ENCODE peak calls at places on chromosomes 11 and 22, in eight cellular contexts. One of them, this sample, is unnamed.

GRCh38 chr11:126968915-126969314 is 31.7 kb downstream of the KIRREL3 start:
- DNase-seq in K562: peak
- DNase-seq in HCT116: no peak
- DNase-seq in GM12878: no peak
- DNase-seq in H1: peak
- DNase-seq in endothelial cell of umbilical vein: no peak
- DNase-seq in HepG2: no peak
- DNase-seq in SK-N-SH: no peak
- DNase-seq in this sample: no peak

GRCh38 chr22:25582946-25583345 is 18.5 kb downstream of the GRK3 start:
- DNase-seq in endothelial cell of umbilical vein: peak
- DNase-seq in HCT116: no peak
- DNase-seq in H1: no peak
- DNase-seq in HepG2: peak
- DNase-seq in GM12878: no peak
- DNase-seq in SK-N-SH: no peak
- DNase-seq in K562: no peak
- DNase-seq in this sample: no peak

GRCh38 chr11:115665958-115666357 is 161.7 kb upstream of the CADM1 start:
- DNase-seq in K562: no peak
- DNase-seq in GM12878: no peak
- DNase-seq in endothelial cell of umbilical vein: no peak
- DNase-seq in H1: no peak
- DNase-seq in HepG2: no peak
- DNase-seq in SK-N-SH: no peak
- DNase-seq in HCT116: no peak
- DNase-seq in this sample: no peak

GRCh38 chr22:19779685-19780268 is 19.2 kb downstream of the TBX1 start:
- DNase-seq in H1: no peak
- DNase-seq in endothelial cell of umbilical vein: no peak
- DNase-seq in HCT116: no peak
- DNase-seq in SK-N-SH: no peak
- DNase-seq in HepG2: no peak
- DNase-seq in GM12878: no peak
- DNase-seq in K562: no peak
- DNase-seq in this sample: no peak

GRCh38 chr11:93655581-93656255 is 5.8 kb upstream of the CEP295 start:
- DNase-seq in HepG2: no peak
- DNase-seq in endothelial cell of umbilical vein: no peak
- DNase-seq in SK-N-SH: no peak
- DNase-seq in GM12878: no peak
- DNase-seq in HCT116: no peak
- DNase-seq in K562: no peak
- DNase-seq in H1: no peak
- DNase-seq in this sample: no peak

GRCh38 chr11:120236169-120237107 is 3.5 kb upstream of the POU2F3 start:
- DNase-seq in SK-N-SH: no peak
- DNase-seq in HCT116: peak
- DNase-seq in H1: no peak
- DNase-seq in K562: peak
- DNase-seq in GM12878: no peak
- DNase-seq in HepG2: no peak
- DNase-seq in endothelial cell of umbilical vein: no peak
- DNase-seq in this sample: peak

GRCh38 chr22:40982482-40983385 is 31.6 kb downstream of the RBX1 start:
- DNase-seq in GM12878: no peak
- DNase-seq in HCT116: no peak
- DNase-seq in H1: no peak
- DNase-seq in K562: no peak
- DNase-seq in SK-N-SH: no peak
- DNase-seq in HepG2: no peak
- DNase-seq in endothelial cell of umbilical vein: no peak
- DNase-seq in this sample: no peak

GRCh38 chr11:68928481-68928880 is 24.8 kb downstream of the IGHMBP2 start:
- DNase-seq in GM12878: no peak
- DNase-seq in HepG2: no peak
- DNase-seq in SK-N-SH: no peak
- DNase-seq in H1: no peak
- DNase-seq in HCT116: no peak
- DNase-seq in endothelial cell of umbilical vein: no peak
- DNase-seq in K562: no peak
- DNase-seq in this sample: no peak

GRCh38 chr11:57787205-57787604 is 25.6 kb downstream of the CTNND1 start:
- DNase-seq in GM12878: no peak
- DNase-seq in endothelial cell of umbilical vein: no peak
- DNase-seq in HepG2: no peak
- DNase-seq in H1: no peak
- DNase-seq in SK-N-SH: no peak
- DNase-seq in K562: no peak
- DNase-seq in HCT116: no peak
- DNase-seq in this sample: no peak

GRCh38 chr11:57787920-57788716 is 26.5 kb downstream of the CTNND1 start:
- DNase-seq in endothelial cell of umbilical vein: no peak
- DNase-seq in K562: no peak
- DNase-seq in HepG2: peak
- DNase-seq in SK-N-SH: no peak
- DNase-seq in GM12878: peak
- DNase-seq in H1: no peak
- DNase-seq in HCT116: no peak
- DNase-seq in this sample: no peak

GRCh38 chr11:57785072-57785471 is 23.5 kb downstream of the CTNND1 start:
- DNase-seq in endothelial cell of umbilical vein: no peak
- DNase-seq in H1: no peak
- DNase-seq in SK-N-SH: no peak
- DNase-seq in GM12878: no peak
- DNase-seq in HepG2: no peak
- DNase-seq in K562: no peak
- DNase-seq in HCT116: no peak
- DNase-seq in this sample: no peak

GRCh38 chr11:57781529-57781943 is 19.9 kb downstream of the CTNND1 start:
- DNase-seq in GM12878: no peak
- DNase-seq in HepG2: no peak
- DNase-seq in HCT116: peak
- DNase-seq in K562: peak
- DNase-seq in SK-N-SH: no peak
- DNase-seq in H1: peak
- DNase-seq in endothelial cell of umbilical vein: no peak
- DNase-seq in this sample: no peak

GRCh38 chr11:57786436-57786835 is 24.8 kb downstream of the CTNND1 start:
- DNase-seq in H1: no peak
- DNase-seq in HCT116: no peak
- DNase-seq in GM12878: no peak
- DNase-seq in K562: no peak
- DNase-seq in endothelial cell of umbilical vein: no peak
- DNase-seq in SK-N-SH: no peak
- DNase-seq in HepG2: no peak
- DNase-seq in this sample: no peak
- TF ChIP-seq POLR2AphosphoS5 in H1: no peak
- TF ChIP-seq POLR2AphosphoS5 in HCT116: no peak
- TF ChIP-seq POLR2AphosphoS5 in GM12878: no peak
- TF ChIP-seq POLR2AphosphoS5 in K562: no peak
- TF ChIP-seq POLR2AphosphoS5 in endothelial cell of umbilical vein: no peak
- TF ChIP-seq POLR2AphosphoS5 in SK-N-SH: no peak
- TF ChIP-seq POLR2AphosphoS5 in HepG2: no peak
- TF ChIP-seq POLR2AphosphoS5 in this sample: no peak

GRCh38 chr11:46675949-46676348 is 24.5 kb downstream of the ARHGAP1 start:
- DNase-seq in HepG2: no peak
- DNase-seq in K562: no peak
- DNase-seq in HCT116: no peak
- DNase-seq in SK-N-SH: no peak
- DNase-seq in GM12878: no peak
- DNase-seq in H1: no peak
- DNase-seq in endothelial cell of umbilical vein: no peak
- DNase-seq in this sample: no peak
- H3K9ac ChIP-seq in HepG2: peak
- H3K9ac ChIP-seq in K562: no peak
- H3K9ac ChIP-seq in HCT116: no peak
- H3K9ac ChIP-seq in SK-N-SH: no peak
- H3K9ac ChIP-seq in GM12878: no peak
- H3K9ac ChIP-seq in H1: no peak
- H3K9ac ChIP-seq in endothelial cell of umbilical vein: no peak
- H3K9ac ChIP-seq in this sample: no peak

GRCh38 chr11:124877631-124878496 is 12.6 kb downstream of the ROBO3 start:
- DNase-seq in HepG2: no peak
- DNase-seq in SK-N-SH: no peak
- DNase-seq in HCT116: no peak
- DNase-seq in endothelial cell of umbilical vein: peak
- DNase-seq in GM12878: no peak
- DNase-seq in H1: no peak
- DNase-seq in K562: no peak
- DNase-seq in this sample: no peak

GRCh38 chr11:124878497-124879228 is 13.4 kb downstream of the ROBO3 start:
- DNase-seq in K562: no peak
- DNase-seq in GM12878: no peak
- DNase-seq in HCT116: no peak
- DNase-seq in SK-N-SH: peak
- DNase-seq in H1: no peak
- DNase-seq in endothelial cell of umbilical vein: no peak
- DNase-seq in HepG2: no peak
- DNase-seq in this sample: no peak

GRCh38 chr11:124879999-124880611 is 14.9 kb downstream of the ROBO3 start:
- DNase-seq in HCT116: no peak
- DNase-seq in endothelial cell of umbilical vein: peak
- DNase-seq in HepG2: no peak
- DNase-seq in GM12878: no peak
- DNase-seq in SK-N-SH: no peak
- DNase-seq in K562: no peak
- DNase-seq in H1: no peak
- DNase-seq in this sample: no peak

GRCh38 chr11:124880958-124881357 is 15.7 kb downstream of the ROBO3 start:
- DNase-seq in GM12878: no peak
- DNase-seq in HCT116: no peak
- DNase-seq in endothelial cell of umbilical vein: no peak
- DNase-seq in K562: no peak
- DNase-seq in SK-N-SH: no peak
- DNase-seq in H1: no peak
- DNase-seq in HepG2: no peak
- DNase-seq in this sample: no peak

DNA sequence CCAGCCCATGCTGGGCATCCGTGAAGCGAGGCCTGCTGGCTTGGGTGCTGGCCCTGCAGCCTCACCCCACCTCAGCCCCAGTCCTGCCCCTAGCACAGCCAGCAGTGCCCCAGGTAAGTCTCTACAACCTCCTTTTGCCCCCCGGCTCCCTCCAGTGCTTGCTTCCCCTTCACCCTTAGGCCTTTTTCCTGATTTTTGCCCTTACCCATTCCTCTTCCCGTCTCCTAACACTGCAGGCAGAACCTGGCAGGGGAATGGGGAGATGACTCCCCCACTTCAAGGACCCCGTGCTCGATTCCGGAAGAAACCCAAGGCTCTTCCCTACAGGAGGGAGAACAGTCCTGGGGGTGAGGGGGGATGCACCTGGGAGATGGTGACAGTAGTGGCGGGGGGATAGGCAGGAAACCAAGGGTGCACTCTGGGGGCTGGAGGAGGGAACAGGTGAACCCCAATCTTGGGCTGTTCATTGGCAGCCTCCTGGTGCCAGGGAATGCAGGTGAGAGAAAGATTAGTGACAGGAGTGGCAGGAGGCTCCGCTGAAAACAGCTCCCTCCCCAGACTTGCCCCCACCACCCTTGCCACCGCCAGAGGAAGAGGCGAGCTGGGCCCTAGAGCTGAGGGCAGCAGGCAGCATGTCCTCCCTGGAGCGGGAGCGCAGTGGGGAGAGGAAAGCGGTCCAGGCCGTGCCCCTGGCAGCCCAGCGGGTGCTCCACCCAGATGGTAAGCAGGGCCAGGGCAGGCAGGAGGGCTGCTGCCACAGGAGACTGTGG is 14.2 kb downstream of the ROBO3 start:
- DNase-seq in HCT116: no peak
- DNase-seq in H1: no peak
- DNase-seq in GM12878: no peak
- DNase-seq in endothelial cell of umbilical vein: no peak
- DNase-seq in SK-N-SH: no peak
- DNase-seq in HepG2: no peak
- DNase-seq in K562: no peak
- DNase-seq in this sample: no peak
- TF ChIP-seq POLR2AphosphoS5 in HCT116: no peak
- TF ChIP-seq POLR2AphosphoS5 in H1: no peak
- TF ChIP-seq POLR2AphosphoS5 in GM12878: no peak
- TF ChIP-seq POLR2AphosphoS5 in endothelial cell of umbilical vein: peak
- TF ChIP-seq POLR2AphosphoS5 in SK-N-SH: no peak
- TF ChIP-seq POLR2AphosphoS5 in HepG2: no peak
- TF ChIP-seq POLR2AphosphoS5 in K562: no peak
- TF ChIP-seq POLR2AphosphoS5 in this sample: no peak

DNA sequence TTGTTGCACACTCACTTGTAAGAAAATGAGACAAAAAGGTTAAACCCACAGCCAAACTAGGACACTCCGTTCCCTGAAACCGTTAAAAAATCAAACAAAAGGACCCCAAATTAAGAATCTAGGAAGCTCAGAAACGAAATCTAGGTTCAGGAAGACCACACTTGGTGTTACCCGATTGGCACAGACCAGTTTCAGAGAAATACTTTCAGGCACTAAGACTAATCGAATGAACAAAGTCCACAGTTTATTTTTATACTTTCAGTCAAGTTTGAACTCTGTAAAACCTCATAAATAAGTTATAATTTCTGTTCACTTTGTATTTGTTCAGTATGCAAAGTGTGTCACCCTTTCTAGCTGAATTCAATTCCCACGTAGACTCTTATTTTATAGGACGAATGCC is 38.8 kb upstream of the TTC12 start:
- DNase-seq in GM12878: no peak
- DNase-seq in HepG2: no peak
- DNase-seq in endothelial cell of umbilical vein: no peak
- DNase-seq in K562: no peak
- DNase-seq in SK-N-SH: no peak
- DNase-seq in HCT116: no peak
- DNase-seq in H1: no peak
- DNase-seq in this sample: no peak
- H3K9ac ChIP-seq in GM12878: no peak
- H3K9ac ChIP-seq in HepG2: no peak
- H3K9ac ChIP-seq in endothelial cell of umbilical vein: no peak
- H3K9ac ChIP-seq in K562: no peak
- H3K9ac ChIP-seq in SK-N-SH: no peak
- H3K9ac ChIP-seq in HCT116: no peak
- H3K9ac ChIP-seq in H1: no peak
- H3K9ac ChIP-seq in this sample: no peak

This sample was measured in SK-N-MC.